ENCODE peak calls at places on chromosome 18, in seven cellular contexts. C is GM20000; U is MM.1S; R is omental fat pad; I is choroid plexus epithelial cell; F is activated CD8-positive, alpha-beta T cell treated with anti-CD3 and anti-CD28 coated beads for 36 hours; X is astrocyte of the spinal cord. G is an unnamed sample.

GRCh38 chr18:58716046-58716766 is 44.9 kb downstream of the MALT1 start:
- DNase-seq in C (peak; percentile 26), U (no peak), R (no peak), I (peak; percentile 21), F (no peak), X (no peak), G (no peak)

GRCh38 chr18:26286008-26286407 is 59.8 kb downstream of the TAF4B start:
- DNase-seq in C (no peak), U (no peak), R (no peak), I (no peak), F (no peak), X (no peak), G (no peak)

GRCh38 chr18:22195052-22195451 is 25.7 kb downstream of the GATA6 start:
- DNase-seq in C (no peak), U (no peak), R (no peak), I (no peak), F (no peak), X (no peak), G (no peak)

GRCh38 chr18:36481201-36481657 is 183.7 kb downstream of the FHOD3 start:
- DNase-seq in C (no peak), U (no peak), R (no peak), I (no peak), F (no peak), X (no peak), G (no peak)

GRCh38 chr18:37698508-37699035 is 133.0 kb upstream of the CELF4 start:
- DNase-seq in C (no peak), U (no peak), R (no peak), I (no peak), F (no peak), X (no peak), G (no peak)

GRCh38 chr18:46679846-46680598 is 23.0 kb upstream of the LOXHD1 start:
- DNase-seq in C (no peak), U (no peak), R (no peak), I (no peak), F (no peak), X (no peak), G (no peak)

GRCh38 chr18:37006742-37007141 is 177.8 kb downstream of the KIAA1328 start:
- DNase-seq in C (peak; percentile 18), U (no peak), R (no peak), I (no peak), F (no peak), X (no peak), G (no peak)

GRCh38 chr18:38579764-38580163 is 1014.2 kb upstream of the CELF4 start:
- DNase-seq in C (no peak), U (no peak), R (no peak), I (no peak), F (no peak), X (no peak), G (no peak)

GRCh38 chr18:32760391-32760790 is 12.4 kb downstream of the KLHL14 start:
- DNase-seq in C (peak; percentile 72), U (peak; percentile 84), R (no peak), I (no peak), F (no peak), X (no peak), G (no peak)

GRCh38 chr18:75200644-75201272 is 8.2 kb downstream of the PTGR3 start:
- DNase-seq in C (no peak), U (no peak), R (no peak), I (no peak), F (no peak), X (peak; percentile 28), G (no peak)

GRCh38 chr18:4391859-4392258 is 63.2 kb downstream of the DLGAP1 start:
- DNase-seq in C (peak; percentile 15), U (no peak), R (no peak), I (no peak), F (no peak), X (no peak), G (no peak)

GRCh38 chr18:57813245-57813644 is 10.1 kb upstream of the ATP8B1 start:
- DNase-seq in C (no peak), U (no peak), R (no peak), I (peak; percentile 96), F (no peak), X (peak; percentile 94), G (no peak)

GRCh38 chr18:47204908-47205522 is 28.9 kb upstream of the IER3IP1 start:
- DNase-seq in C (peak; percentile 34), U (peak; percentile 50), R (no peak), I (peak; percentile 60), F (peak; percentile 58), X (peak; percentile 30), G (no peak)

GRCh38 chr18:8084160-8084559 is 517.0 kb downstream of the PTPRM start:
- DNase-seq in C (no peak), U (peak; percentile 14), R (no peak), I (peak; percentile 73), F (peak; percentile 2), X (peak; percentile 60), G (no peak)

DNA sequence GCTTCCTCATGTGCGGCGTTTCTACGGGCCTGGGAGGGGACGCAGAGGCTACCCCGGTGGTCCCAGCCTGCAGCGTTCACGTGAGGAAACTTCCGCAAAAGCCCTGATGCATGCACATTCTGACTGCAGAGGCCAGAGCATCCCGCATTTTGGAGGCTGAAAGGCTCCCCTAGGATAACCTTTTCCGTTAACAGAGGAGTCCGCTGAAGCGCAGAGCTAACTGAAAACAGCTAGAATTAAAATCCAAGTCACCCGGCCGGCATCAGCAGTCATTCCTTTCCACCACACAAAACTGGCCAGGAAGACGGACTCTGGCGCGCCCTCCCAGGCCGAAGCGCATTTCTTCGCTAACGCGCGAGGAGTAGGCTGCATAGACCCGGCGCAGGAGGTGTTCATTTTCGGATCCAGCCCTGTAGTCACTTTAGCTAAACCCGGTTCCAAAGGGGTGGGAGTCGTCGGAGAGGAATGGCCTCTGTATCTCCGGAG is 747 bp upstream of the TUBB6 start:
- DNase-seq in C (no peak), U (no peak), R (no peak), I (peak; percentile 82), F (peak; percentile 14), X (peak; percentile 78), G (peak; percentile 53)
- TF ChIP-seq CTCF in C (peak; percentile 15), U (no peak), R (no peak), I (peak; percentile 40), F (no peak), X (peak; percentile 41), G (no peak)

GRCh38 chr18:74153377-74153776 is 5.1 kb downstream of the TIMM21 start:
- DNase-seq in C (no peak), U (no peak), R (no peak), I (no peak), F (no peak), X (no peak), G (no peak)

GRCh38 chr18:74152270-74152669 is 3.9 kb downstream of the TIMM21 start:
- DNase-seq in C (no peak), U (no peak), R (no peak), I (no peak), F (no peak), X (no peak), G (no peak)

GRCh38 chr18:74153793-74154192 is 5.5 kb downstream of the TIMM21 start:
- DNase-seq in C (no peak), U (no peak), R (no peak), I (no peak), F (no peak), X (no peak), G (no peak)

GRCh38 chr18:74155276-74155675 is 7.0 kb downstream of the TIMM21 start:
- DNase-seq in C (no peak), U (no peak), R (no peak), I (peak; percentile 6), F (no peak), X (no peak), G (no peak)

DNA sequence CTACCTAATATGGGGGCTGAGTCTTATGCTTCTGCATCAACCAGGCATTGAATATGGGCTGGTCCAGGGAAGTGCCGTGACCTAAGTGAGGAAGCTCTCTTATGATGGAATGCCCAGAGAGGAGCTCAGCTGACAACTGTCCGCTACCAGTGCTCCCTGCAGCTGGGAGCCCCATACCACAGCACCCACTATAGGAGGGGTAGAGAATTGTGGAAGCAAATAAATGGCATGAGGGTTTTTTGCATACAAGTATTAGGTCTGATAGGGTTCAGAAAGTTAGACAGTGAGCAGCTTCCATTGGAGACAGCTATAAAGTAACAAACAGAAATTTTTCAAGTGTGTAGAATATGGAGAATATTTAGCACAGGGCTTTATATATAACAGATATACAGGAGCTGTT is 4.6 kb downstream of the TIMM21 start:
- DNase-seq in C (no peak), U (no peak), R (no peak), I (no peak), F (no peak), X (no peak), G (no peak)
- TF ChIP-seq CTCF in C (no peak), U (no peak), R (no peak), I (peak; percentile 32), F (no peak), X (peak; percentile 24), G (no peak)

GRCh38 chr18:11587846-11588245 is 21.6 kb upstream of the SLC35G4 start:
- DNase-seq in C (no peak), U (peak; percentile 87), R (no peak), I (no peak), F (no peak), X (no peak), G (no peak)

GRCh38 chr18:11587432-11587831 is 22.0 kb upstream of the SLC35G4 start:
- DNase-seq in C (no peak), U (peak; percentile 48), R (no peak), I (no peak), F (no peak), X (no peak), G (no peak)

DNA sequence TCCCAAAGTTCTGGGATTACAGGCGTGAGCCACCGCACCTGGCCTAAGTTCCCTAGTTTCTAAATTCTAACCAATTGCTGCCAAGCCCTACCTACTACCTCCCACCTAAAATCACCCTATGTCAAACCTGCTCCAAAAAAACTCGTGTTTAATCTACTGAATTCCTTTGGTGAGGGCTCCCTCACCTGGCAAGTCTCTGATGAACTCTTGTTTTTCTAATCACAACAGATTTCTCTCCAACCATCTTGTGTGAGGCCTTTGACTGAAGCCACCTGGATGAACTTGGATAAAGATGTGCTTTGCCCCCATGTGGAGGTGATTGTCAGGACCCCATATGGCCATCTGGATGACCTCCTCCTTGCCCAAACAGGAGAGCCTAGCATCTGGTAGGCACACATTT is 17.4 kb upstream of the SLC35G4 start:
- DNase-seq in C (no peak), U (peak; percentile 49), R (no peak), I (no peak), F (no peak), X (no peak), G (no peak)
- TF ChIP-seq CTCF in C (no peak), U (peak; percentile 38), R (no peak), I (no peak), F (no peak), X (no peak), G (no peak)

GRCh38 chr18:669077-669476 is 11.6 kb downstream of the TYMS start:
- DNase-seq in C (no peak), U (no peak), R (no peak), I (no peak), F (no peak), X (no peak), G (no peak)

GRCh38 chr18:662197-662596 is 4.7 kb downstream of the TYMS start:
- DNase-seq in C (no peak), U (no peak), R (no peak), I (no peak), F (no peak), X (no peak), G (no peak)

GRCh38 chr18:668263-668662 is 10.8 kb downstream of the TYMS start:
- DNase-seq in C (no peak), U (no peak), R (no peak), I (no peak), F (no peak), X (no peak), G (no peak)

GRCh38 chr18:666628-667027 is 9.2 kb downstream of the TYMS start:
- DNase-seq in C (no peak), U (no peak), R (no peak), I (no peak), F (no peak), X (no peak), G (no peak)

GRCh38 chr18:666177-666576 is 8.7 kb downstream of the TYMS start:
- DNase-seq in C (no peak), U (no peak), R (no peak), I (no peak), F (no peak), X (no peak), G (no peak)
- TF ChIP-seq CTCF in C (peak; percentile 3), U (peak; percentile 32), R (no peak), I (peak; percentile 42), F (no peak), X (peak; percentile 42), G (no peak)

G was measured in mesothelial cell of epicardium.